ENCODE peak calls at places on chromosomes 7 and 10, in five cellular contexts. R is Calu3, C is neural progenitor cell, G is cardiac muscle cell, F is WTC11. J is an unnamed sample.

GRCh38 chr7:2017483-2017891 is 215.3 kb downstream of the MAD1L1 start:
- DNase-seq in R (no peak), C (no peak), G (no peak), F (no peak), J (no peak)

GRCh38 chr10:31770307-31770902 is 158.2 kb downstream of the ARHGAP12 start:
- DNase-seq in R (peak; percentile 76), C (peak; percentile 48), G (peak; percentile 33), F (peak; percentile 53), J (peak; percentile 75)

GRCh38 chr10:130352291-130352645 is 216.1 kb downstream of the GLRX3 start:
- DNase-seq in R (no peak), C (peak; percentile 41), G (no peak), F (no peak), J (peak; percentile 52)

GRCh38 chr10:62958980-62959379 is 142.8 kb upstream of the EGR2 start:
- DNase-seq in R (no peak), C (no peak), G (no peak), F (no peak), J (no peak)

GRCh38 chr10:80205478-80206276 is at the start of gene ANXA11:
- DNase-seq in R (peak; percentile 92), C (peak; percentile 92), G (peak; percentile 73), F (peak; percentile 83), J (peak; percentile 65)

GRCh38 chr10:132687181-132687892 is 98.6 kb downstream of the NKX6-2 start:
- DNase-seq in R (no peak), C (no peak), G (no peak), F (peak; percentile 8), J (peak; percentile 11)

GRCh38 chr10:89115876-89116627 is 91.1 kb downstream of the CH25H start:
- DNase-seq in R (no peak), C (no peak), G (peak; percentile 64), F (no peak), J (no peak)

GRCh38 chr10:15427836-15428414 is 56.8 kb upstream of the FAM171A1 start:
- DNase-seq in R (no peak), C (peak; percentile 62), G (peak; percentile 78), F (no peak), J (no peak)

GRCh38 chr10:86957471-86958108 is at the start of gene MMRN2:
- DNase-seq in R (no peak), C (no peak), G (peak; percentile 39), F (no peak), J (no peak)

GRCh38 chr7:155818154-155818819 is 6.0 kb upstream of the SHH start:
- DNase-seq in R (no peak), C (no peak), G (no peak), F (no peak), J (no peak)

GRCh38 chr10:72688208-72688651 is 3.7 kb upstream of the MCU start:
- DNase-seq in R (peak; percentile 67), C (no peak), G (peak; percentile 82), F (no peak), J (no peak)

GRCh38 chr7:129108583-129108982 is 35.9 kb upstream of the TSPAN33 start:
- DNase-seq in R (no peak), C (no peak), G (no peak), F (no peak), J (no peak)

GRCh38 chr7:123916240-123916724 is 8.8 kb upstream of the SPAM1 start:
- DNase-seq in R (peak; percentile 14), C (peak; percentile 76), G (peak; percentile 46), F (no peak), J (no peak)

GRCh38 chr10:87913170-87913921 is 49.9 kb downstream of the PTEN start:
- DNase-seq in R (no peak), C (no peak), G (no peak), F (no peak), J (no peak)

GRCh38 chr7:40579401-40579800 is 444.6 kb downstream of the SUGCT start:
- DNase-seq in R (no peak), C (no peak), G (peak; percentile 37), F (no peak), J (no peak)

GRCh38 chr10:119320981-119321380 is 113.6 kb downstream of the GRK5 start:
- DNase-seq in R (no peak), C (no peak), G (no peak), F (no peak), J (no peak)

GRCh38 chr7:101586078-101586941 is 42.8 kb downstream of the MYL10 start:
- DNase-seq in R (no peak), C (no peak), G (no peak), F (no peak), J (no peak)

GRCh38 chr10:129833988-129834387 is 130.1 kb downstream of the EBF3 start:
- DNase-seq in R (no peak), C (peak; percentile 16), G (no peak), F (no peak), J (no peak)

GRCh38 chr10:86152911-86153310 is 213.7 kb downstream of the GRID1 start:
- DNase-seq in R (no peak), C (no peak), G (no peak), F (no peak), J (no peak)

GRCh38 chr10:3248526-3249255 is 76.1 kb upstream of the PITRM1 start:
- DNase-seq in R (peak; percentile 25), C (no peak), G (peak; percentile 85), F (no peak), J (no peak)

GRCh38 chr7:5266148-5267028 is 16.4 kb upstream of the SLC29A4 start:
- DNase-seq in R (no peak), C (no peak), G (no peak), F (peak; percentile 49), J (peak; percentile 48)

GRCh38 chr7:158910254-158911053 is 54.1 kb downstream of the DYNC2I1 start:
- DNase-seq in R (no peak), C (no peak), G (no peak), F (peak; percentile 24), J (no peak)

GRCh38 chr10:93380043-93380565 is 102.0 kb downstream of the MYOF start:
- DNase-seq in R (no peak), C (no peak), G (no peak), F (no peak), J (no peak)

GRCh38 chr10:74150151-74151056 is at the start of gene AP3M1:
- DNase-seq in R (peak; percentile 80), C (peak; percentile 94), G (no peak), F (peak; percentile 87), J (peak; percentile 77)

GRCh38 chr7:521221-522070 is 1.8 kb upstream of the PDGFA start:
- DNase-seq in R (peak; percentile 70), C (peak; percentile 65), G (peak; percentile 65), F (peak; percentile 55), J (peak; percentile 56)

GRCh38 chr7:79055722-79056415 is 397.6 kb downstream of the MAGI2 start:
- DNase-seq in R (peak; percentile 63), C (no peak), G (no peak), F (no peak), J (no peak)

GRCh38 chr10:50385610-50386009 is 134.3 kb upstream of the ASAH2 start:
- DNase-seq in R (peak; percentile 8), C (no peak), G (peak; percentile 78), F (no peak), J (no peak)

GRCh38 chr7:101494602-101495329 is 132.1 kb downstream of the COL26A1 start:
- DNase-seq in R (no peak), C (peak; percentile 64), G (no peak), F (peak; percentile 55), J (no peak)

GRCh38 chr7:12217311-12217710 is 6.2 kb downstream of the TMEM106B start:
- DNase-seq in R (no peak), C (no peak), G (no peak), F (no peak), J (no peak)

GRCh38 chr7:132182992-132183391 is 393.3 kb downstream of the PLXNA4 start:
- DNase-seq in R (no peak), C (no peak), G (no peak), F (no peak), J (no peak)

GRCh38 chr7:111894518-111894917 is 311.7 kb downstream of the DOCK4 start:
- DNase-seq in R (no peak), C (no peak), G (no peak), F (no peak), J (no peak)

GRCh38 chr7:111893190-111893589 is 313.0 kb downstream of the DOCK4 start:
- DNase-seq in R (no peak), C (no peak), G (no peak), F (no peak), J (no peak)

GRCh38 chr7:111900283-111900682 is 305.9 kb downstream of the DOCK4 start:
- DNase-seq in R (no peak), C (no peak), G (no peak), F (no peak), J (no peak)

GRCh38 chr7:111892568-111892967 is 313.6 kb downstream of the DOCK4 start:
- DNase-seq in R (no peak), C (no peak), G (no peak), F (no peak), J (no peak)

DNA sequence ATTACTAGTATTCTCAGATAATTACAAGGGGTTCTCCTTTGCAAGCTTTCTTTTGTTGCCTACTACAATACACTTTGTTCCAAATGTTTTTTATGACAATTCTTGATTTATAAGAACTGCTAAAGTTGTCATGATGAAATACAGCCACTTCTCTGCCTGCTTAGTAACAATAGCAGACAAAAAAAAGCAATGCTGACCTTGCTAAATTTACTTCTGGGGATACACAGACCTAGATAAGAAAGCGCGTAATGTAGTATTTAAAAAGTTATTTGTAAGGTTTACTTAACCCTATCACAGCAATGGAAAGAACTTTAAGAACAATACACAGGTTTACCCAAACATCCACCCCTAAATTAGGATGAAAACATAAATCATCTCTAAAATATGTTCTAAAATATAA is 311.1 kb downstream of the DOCK4 start:
- DNase-seq in R (no peak), C (no peak), G (no peak), F (no peak), J (no peak)
- TF ChIP-seq CTCF in R (no peak), C (no peak), G (no peak), F (no peak), J (no peak)

DNA sequence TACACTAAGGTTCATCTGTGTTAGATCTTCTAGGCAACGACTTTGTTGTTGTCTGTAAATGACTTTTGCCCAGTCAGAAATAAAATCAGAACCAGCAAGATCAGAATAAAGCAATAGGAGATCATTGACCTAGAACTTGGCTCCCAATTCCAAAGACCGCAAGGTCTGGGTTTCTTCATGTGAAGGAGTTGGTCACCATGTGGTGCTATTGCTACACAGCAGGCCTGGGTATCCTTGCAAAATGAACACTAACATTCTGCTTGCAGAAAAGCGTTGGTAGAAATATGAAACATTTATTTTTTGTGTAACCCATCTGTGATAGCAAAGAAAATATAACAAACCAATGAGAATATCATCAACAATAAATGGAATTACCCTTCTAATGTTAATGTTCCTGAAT is 831.0 kb downstream of the NXPH1 start:
- DNase-seq in R (no peak), C (no peak), G (no peak), F (no peak), J (no peak)
- TF ChIP-seq CTCF in R (no peak), C (no peak), G (no peak), F (no peak), J (no peak)

DNA sequence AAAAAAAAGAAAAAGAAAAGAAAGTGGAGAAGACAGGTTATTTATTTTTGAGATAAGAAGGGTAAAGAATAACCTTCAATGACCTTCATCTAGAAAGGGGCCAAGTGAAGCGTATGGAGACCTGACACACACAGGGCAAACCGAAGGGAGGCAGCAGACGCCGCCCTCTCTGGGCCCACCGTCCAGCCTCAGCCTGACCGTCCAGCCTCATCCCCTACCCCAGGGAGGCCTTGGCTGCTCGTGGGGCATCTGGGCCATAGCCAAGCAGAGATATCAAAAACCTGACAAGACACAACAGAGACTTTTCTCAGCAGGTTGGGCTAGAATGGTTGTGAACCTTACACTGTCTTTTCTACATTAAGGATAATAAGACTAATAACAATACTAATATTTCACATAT is 10.9 kb downstream of the PRKAG2 start:
- DNase-seq in R (no peak), C (no peak), G (no peak), F (no peak), J (no peak)
- TF ChIP-seq CTCF in R (no peak), C (no peak), G (no peak), F (no peak), J (no peak)

GRCh38 chr10:113035724-113036312 is 85.8 kb downstream of the TCF7L2 start:
- DNase-seq in R (no peak), C (no peak), G (no peak), F (no peak), J (no peak)
- TF ChIP-seq CTCF in R (no peak), C (no peak), G (no peak), F (no peak), J (no peak)